ENCODE peak calls at places on chromosomes 11 and 22, in four cellular contexts. M, U, B and G are unnamed samples.

GRCh38 chr11:76456571-76456970 is 11.8 kb downstream of the EMSY start:
- DNase-seq in B (no peak), U (no peak), M (no peak), G (no peak)

GRCh38 chr11:19076744-19077589 is 16.4 kb upstream of the MRGPRX2 start:
- DNase-seq in B (peak), U (peak), M (peak), G (peak)

GRCh38 chr11:21814169-21814568 is 378.7 kb upstream of the ANO5 start:
- DNase-seq in B (no peak), U (no peak), M (peak), G (no peak)

GRCh38 chr22:24595863-24596262 is 3.0 kb upstream of the LRRC75B start:
- DNase-seq in U (no peak), M (no peak), B (no peak), G (no peak)

GRCh38 chr11:75813622-75814039 is 1.4 kb upstream of the UVRAG start:
- DNase-seq in B (no peak), U (no peak), M (no peak), G (no peak)

GRCh38 chr22:48829908-48830307 is 997.8 kb downstream of the BRD1 start:
- DNase-seq in M (no peak), B (no peak), U (no peak), G (no peak)

GRCh38 chr11:73752216-73752867 is 8.5 kb downstream of the RAB6A start:
- DNase-seq in M (no peak), B (no peak), U (no peak), G (no peak)

GRCh38 chr11:66889974-66890373 is 33.1 kb downstream of the LRFN4 start:
- DNase-seq in U (no peak), M (no peak), B (no peak), G (no peak)

GRCh38 chr22:22408731-22409696 is 99.5 kb downstream of the ZNF280B start:
- DNase-seq in B (peak), M (peak), U (no peak), G (no peak)

GRCh38 chr11:65225284-65226102 is 36.3 kb upstream of the POLA2 start:
- DNase-seq in U (peak), B (no peak), M (peak), G (no peak)

GRCh38 chr22:37462983-37463382 is 23.2 kb downstream of the MFNG start:
- DNase-seq in M (no peak), U (no peak), B (no peak), G (no peak)

GRCh38 chr22:41038732-41039131 is 53.7 kb upstream of the EP300 start:
- DNase-seq in B (no peak), M (no peak), U (no peak), G (no peak)

GRCh38 chr11:27672836-27673464 is 27.3 kb downstream of the BDNF start:
- DNase-seq in B (no peak), U (no peak), M (no peak), G (no peak)

GRCh38 chr22:48577014-48577690 is 1250.5 kb downstream of the BRD1 start:
- DNase-seq in U (no peak), B (no peak), M (no peak), G (no peak)

GRCh38 chr11:113506893-113507292 is 31.7 kb upstream of the DRD2 start:
- DNase-seq in B (no peak), M (no peak), U (no peak), G (no peak)

GRCh38 chr22:31870890-31871289 is 73.4 kb upstream of the YWHAH start:
- DNase-seq in U (no peak), M (peak), B (peak), G (no peak)

GRCh38 chr22:37050913-37051628 is 471 bp upstream of the KCTD17 start:
- DNase-seq in M (no peak), U (no peak), B (no peak), G (no peak)

GRCh38 chr11:115267871-115268270 is 236.3 kb downstream of the CADM1 start:
- DNase-seq in U (no peak), M (no peak), B (no peak), G (no peak)

GRCh38 chr11:102991776-102992175 is 36.2 kb upstream of the MMP13 start:
- DNase-seq in U (no peak), M (no peak), B (no peak), G (no peak)

GRCh38 chr11:119155733-119156492 is 7.1 kb downstream of the ABCG4 start:
- DNase-seq in B (peak), M (no peak), U (no peak), G (no peak)

GRCh38 chr11:65113839-65114238 is 2.2 kb downstream of the TM7SF2 start:
- DNase-seq in U (no peak), M (no peak), B (no peak), G (no peak)

GRCh38 chr11:47216141-47216798 is 1.5 kb downstream of the DDB2 start:
- DNase-seq in M (peak), B (peak), U (no peak), G (peak)

GRCh38 chr11:134759314-134759713 is 347.3 kb upstream of the B3GAT1 start:
- DNase-seq in B (no peak), M (no peak), U (no peak), G (no peak)

GRCh38 chr11:15875393-15875792 is 481.0 kb downstream of the SOX6 start:
- DNase-seq in B (no peak), U (no peak), M (no peak), G (no peak)

GRCh38 chr11:494761-495536 is 12.1 kb downstream of the RNH1 start:
- DNase-seq in B (no peak), M (no peak), U (no peak), G (peak)
- H3K27ac ChIP-seq in B (no peak), M (no peak), U (no peak), G (peak)

GRCh38 chr11:110123003-110123402 is 29.8 kb downstream of the ZC3H12C start:
- DNase-seq in U (no peak), M (peak), B (no peak), G (no peak)
- H3K27ac ChIP-seq in U (no peak), M (peak), B (no peak), G (no peak)

GRCh38 chr11:96002339-96002738 is 78.4 kb upstream of the MTMR2 start:
- DNase-seq in U (no peak), M (no peak), B (no peak), G (no peak)

GRCh38 chr11:96000064-96000463 is 76.2 kb upstream of the MTMR2 start:
- DNase-seq in B (no peak), M (no peak), U (no peak), G (no peak)

GRCh38 chr11:96002754-96003290 is 78.9 kb upstream of the MTMR2 start:
- DNase-seq in B (no peak), M (no peak), U (no peak), G (no peak)

GRCh38 chr11:95999604-96000003 is 75.7 kb upstream of the MTMR2 start:
- DNase-seq in U (no peak), B (no peak), M (no peak), G (no peak)

GRCh38 chr11:96001037-96001436 is 77.1 kb upstream of the MTMR2 start:
- DNase-seq in M (no peak), U (peak), B (no peak), G (no peak)
- H3K27ac ChIP-seq in M (no peak), U (peak), B (no peak), G (no peak)

GRCh38 chr11:13189561-13190435 is 87.8 kb upstream of the BMAL1 start:
- DNase-seq in U (no peak), B (no peak), M (no peak), G (no peak)

GRCh38 chr11:13183094-13183825 is 94.3 kb upstream of the BMAL1 start:
- DNase-seq in U (no peak), M (peak), B (peak), G (no peak)

GRCh38 chr11:13183826-13184196 is 93.8 kb upstream of the BMAL1 start:
- DNase-seq in B (no peak), U (no peak), M (no peak), G (no peak)

GRCh38 chr11:13184295-13184794 is 93.2 kb upstream of the BMAL1 start:
- DNase-seq in M (no peak), B (no peak), U (no peak), G (no peak)

DNA sequence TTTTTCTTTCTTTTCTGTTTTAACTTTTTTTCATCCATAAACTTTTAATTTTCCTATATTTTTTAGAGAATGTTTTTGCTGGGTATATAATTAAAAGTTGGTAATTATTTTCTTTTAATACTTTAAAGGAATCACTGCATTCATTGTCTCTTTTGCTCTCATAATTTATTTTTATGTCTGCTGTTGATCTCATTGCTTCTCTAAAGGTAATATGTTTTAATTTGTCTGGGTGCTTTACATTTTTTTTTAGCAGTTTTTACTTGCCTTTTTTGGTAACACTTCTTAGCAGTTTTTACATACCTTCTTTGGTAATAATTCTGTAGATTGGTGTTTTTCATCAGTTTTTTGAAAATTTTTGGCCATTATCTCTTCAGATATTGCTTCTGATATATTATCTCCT is 89.4 kb upstream of the BMAL1 start:
- DNase-seq in U (no peak), B (no peak), M (no peak), G (no peak)
- H3K27ac ChIP-seq in U (no peak), B (no peak), M (no peak), G (no peak)

DNA sequence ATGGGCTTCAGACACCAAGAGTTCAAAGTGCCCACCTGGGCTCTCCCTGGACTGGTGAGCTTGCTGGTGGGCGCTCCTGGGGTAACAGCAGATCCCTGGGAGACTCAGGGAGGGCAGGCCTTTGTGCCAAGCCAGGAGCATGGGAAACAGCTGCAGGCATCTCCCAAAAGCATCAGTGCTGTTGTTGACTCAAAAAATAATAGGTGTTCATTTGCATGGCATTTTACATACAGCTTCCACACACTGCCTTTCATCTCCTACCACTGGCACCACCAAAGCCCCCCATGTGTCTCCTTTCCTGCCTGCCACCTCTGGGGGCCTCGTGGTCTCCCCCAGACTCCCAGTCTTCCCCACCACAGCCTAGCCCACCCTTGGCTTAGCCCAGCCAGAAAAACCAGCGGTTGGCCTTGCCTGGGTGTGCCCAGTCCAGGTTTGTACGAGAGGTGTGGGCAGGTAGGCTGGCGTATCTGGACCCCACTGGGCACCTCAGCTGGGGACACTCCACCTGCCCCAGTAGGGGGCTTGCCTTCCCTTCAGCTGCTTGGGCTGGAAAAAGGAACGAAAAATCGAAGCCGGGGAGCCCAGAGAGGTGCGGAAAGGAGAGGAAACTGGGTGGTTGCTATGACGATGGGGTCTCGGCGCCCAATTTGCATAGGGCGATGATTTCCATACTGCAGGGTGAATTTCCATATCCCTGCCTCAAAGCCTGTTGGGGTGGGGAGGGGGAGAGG is 15.0 kb downstream of the POU2F3 start:
- DNase-seq in M (no peak), U (no peak), B (no peak), G (no peak)
- H3K27ac ChIP-seq in M (no peak), U (no peak), B (no peak), G (no peak)

DNA sequence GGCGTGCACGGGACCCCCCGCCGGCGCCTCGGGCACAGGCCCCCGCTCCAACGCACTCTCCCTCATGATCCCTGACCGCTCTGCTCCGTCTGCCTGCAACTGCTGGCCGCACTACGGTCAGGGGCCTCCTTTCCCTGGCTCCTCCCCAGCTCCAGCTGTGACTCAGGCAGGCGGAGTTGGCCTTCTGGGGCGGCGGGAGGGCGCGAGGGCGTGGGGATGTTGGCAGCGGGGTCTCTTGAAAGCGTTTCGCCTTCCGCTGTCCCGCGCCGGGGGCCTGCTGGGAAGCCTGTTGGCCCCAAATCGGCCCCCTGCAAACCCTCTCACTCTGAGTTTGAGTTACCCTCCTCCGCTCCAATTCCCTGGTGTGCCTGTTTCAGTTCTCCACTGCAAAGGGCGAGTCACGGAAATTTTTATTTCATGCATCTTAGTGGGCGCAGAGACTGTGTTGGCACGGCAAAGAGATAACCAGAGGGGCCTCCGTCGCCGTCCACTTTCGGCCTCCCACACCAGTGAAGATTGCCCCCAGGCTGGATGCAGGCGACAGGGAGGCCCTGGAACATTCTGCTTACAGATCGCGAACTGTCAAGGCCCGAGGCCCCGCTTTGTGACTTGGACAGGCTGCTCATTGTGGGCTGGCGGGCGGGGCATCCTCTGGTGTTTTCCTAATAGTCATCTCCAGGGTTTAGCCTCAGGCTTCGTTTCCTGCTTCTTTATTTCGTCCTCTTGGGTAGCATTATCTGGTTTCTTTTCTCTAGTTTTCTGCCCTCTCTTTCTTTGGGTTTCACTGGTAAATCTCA is at the start of gene CAVIN3:
- DNase-seq in U (peak), B (peak), M (peak), G (no peak)
- H3K27ac ChIP-seq in U (peak), B (peak), M (peak), G (peak)

GRCh38 chr22:46933526-46933925 is 171.1 kb downstream of the TBC1D22A start:
- DNase-seq in U (no peak), B (no peak), M (no peak), G (no peak)

GRCh38 chr22:46931881-46932280 is 169.4 kb downstream of the TBC1D22A start:
- DNase-seq in B (no peak), U (no peak), M (peak), G (no peak)

GRCh38 chr22:46933040-46933439 is 170.6 kb downstream of the TBC1D22A start:
- DNase-seq in M (no peak), U (no peak), B (no peak), G (no peak)

GRCh38 chr22:46929689-46930225 is 167.3 kb downstream of the TBC1D22A start:
- DNase-seq in B (no peak), U (no peak), M (no peak), G (no peak)

DNA sequence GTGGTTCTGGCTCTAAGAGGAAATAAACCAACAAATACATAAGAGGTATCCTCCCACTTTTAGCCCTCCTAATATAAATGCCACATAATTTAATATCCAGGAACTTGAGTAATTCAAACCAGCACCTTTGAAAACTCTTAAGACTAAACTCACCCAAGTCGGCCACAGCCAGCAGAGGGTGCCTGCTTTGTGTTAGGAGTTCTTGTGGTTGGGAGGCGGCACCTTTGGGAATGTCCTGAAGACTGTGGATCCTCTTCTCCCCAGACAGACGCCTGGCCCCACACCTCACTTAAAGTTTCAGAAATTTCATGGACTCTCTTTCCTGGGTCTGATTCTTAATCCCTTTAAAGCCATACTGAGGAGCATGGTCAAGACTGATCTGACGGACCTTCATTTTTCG is 169.0 kb downstream of the TBC1D22A start:
- DNase-seq in M (peak), U (no peak), B (no peak), G (no peak)
- H3K27ac ChIP-seq in M (peak), U (no peak), B (no peak), G (no peak)

DNA sequence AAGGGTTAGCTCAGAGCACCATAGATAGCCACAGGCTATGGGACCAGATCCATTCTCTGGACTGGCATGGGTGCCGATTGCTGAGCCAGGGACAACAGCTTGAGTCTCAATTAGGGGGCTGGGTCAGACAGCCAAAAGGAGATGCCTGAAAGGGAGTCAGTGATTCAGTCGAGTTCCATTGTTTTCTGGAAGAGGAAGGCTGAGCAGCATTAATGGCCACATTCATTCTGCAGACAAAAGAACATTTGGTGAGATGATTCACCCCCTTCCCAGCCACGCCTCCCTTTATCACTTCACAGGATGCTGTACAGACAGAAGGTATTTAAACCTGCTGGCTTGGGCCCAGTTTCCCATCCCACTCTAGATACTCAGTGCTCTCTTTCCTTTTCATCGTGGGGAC is 131.9 kb downstream of the ADAMTS15 start:
- DNase-seq in M (peak), B (peak), U (peak), G (peak)
- H3K27ac ChIP-seq in M (peak), B (peak), U (peak), G (no peak)